ENCODE peak calls at places on chromosome 3, in six cellular contexts. W, Z, B, F, N and O are unnamed samples.

GRCh38 chr3:27696906-27697305 is 25.2 kb downstream of the EOMES start:
- DNase-seq in Z (no peak), F (no peak), W (no peak), N (no peak), B (no peak), O (no peak)

GRCh38 chr3:183591881-183592521 is 36.5 kb upstream of the KLHL6 start:
- DNase-seq in Z (no peak), W (no peak), B (peak), N (no peak), F (no peak), O (no peak)

GRCh38 chr3:170992854-170993253 is 33.7 kb downstream of the SLC2A2 start:
- DNase-seq in F (no peak), N (no peak), B (no peak), Z (no peak), W (no peak), O (no peak)

GRCh38 chr3:182487621-182488020 is 305.7 kb upstream of the ATP11B start:
- DNase-seq in B (no peak), W (no peak), F (no peak), Z (no peak), N (no peak), O (no peak)

GRCh38 chr3:160601288-160601687 is 35.9 kb upstream of the KPNA4 start:
- DNase-seq in F (no peak), W (no peak), B (no peak), N (no peak), Z (no peak), O (no peak)

GRCh38 chr3:177343122-177343521 is 145.8 kb upstream of the TBL1XR1 start:
- DNase-seq in Z (no peak), F (no peak), W (no peak), B (no peak), N (no peak), O (no peak)

GRCh38 chr3:4306860-4307259 is 3.7 kb downstream of the SETMAR start:
- DNase-seq in F (no peak), N (no peak), Z (no peak), B (no peak), W (no peak), O (no peak)

GRCh38 chr3:141405581-141405980 is 37.3 kb downstream of the ZBTB38 start:
- DNase-seq in F (no peak), N (peak), Z (no peak), W (no peak), B (no peak), O (no peak)

GRCh38 chr3:192467230-192468186 is 259.8 kb downstream of the FGF12 start:
- DNase-seq in Z (peak), N (peak), F (no peak), W (no peak), B (peak), O (peak)

GRCh38 chr3:102225407-102226132 is 209.2 kb upstream of the ZPLD1 start:
- DNase-seq in W (no peak), Z (no peak), B (peak), N (peak), F (no peak), O (peak)

GRCh38 chr3:13013595-13013993 is 59.6 kb downstream of the IQSEC1 start:
- DNase-seq in Z (no peak), F (no peak), W (no peak), B (no peak), N (no peak), O (no peak)

GRCh38 chr3:135248217-135248616 is 453.2 kb downstream of the EPHB1 start:
- DNase-seq in W (peak), N (no peak), Z (no peak), F (no peak), B (no peak), O (no peak)

GRCh38 chr3:135242285-135242684 is 447.2 kb downstream of the EPHB1 start:
- DNase-seq in W (no peak), Z (no peak), B (no peak), N (no peak), F (no peak), O (no peak)

GRCh38 chr3:135240426-135240825 is 445.4 kb downstream of the EPHB1 start:
- DNase-seq in F (no peak), B (peak), N (no peak), W (no peak), Z (no peak), O (no peak)

GRCh38 chr3:135249186-135249585 is 454.1 kb downstream of the EPHB1 start:
- DNase-seq in N (no peak), B (no peak), Z (no peak), W (no peak), F (no peak), O (no peak)

DNA sequence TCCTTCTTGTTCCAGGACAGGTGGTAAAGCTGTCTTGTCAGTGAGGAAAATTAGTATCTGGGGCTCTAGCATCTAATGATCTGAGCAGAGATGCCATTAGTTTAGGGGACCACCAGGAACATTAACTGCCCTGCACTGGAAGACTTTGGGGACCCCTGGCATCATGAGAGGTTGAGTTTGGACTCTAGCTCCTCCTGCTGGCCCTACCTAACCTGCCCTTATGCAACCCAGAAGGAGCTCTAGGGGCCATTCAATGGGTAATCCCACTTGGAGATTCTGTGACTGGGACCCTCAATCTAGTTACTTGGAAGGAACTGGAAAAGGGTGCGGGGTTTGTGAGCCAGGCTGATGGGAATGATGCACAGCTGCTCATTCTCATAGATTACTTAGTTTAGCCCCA is 451.0 kb downstream of the EPHB1 start:
- DNase-seq in W (no peak), Z (no peak), N (no peak), B (peak), F (no peak), O (no peak)
- TF ChIP-seq CTCF in W (peak), Z (no peak), N (no peak), B (peak), F (no peak), O (no peak)

DNA sequence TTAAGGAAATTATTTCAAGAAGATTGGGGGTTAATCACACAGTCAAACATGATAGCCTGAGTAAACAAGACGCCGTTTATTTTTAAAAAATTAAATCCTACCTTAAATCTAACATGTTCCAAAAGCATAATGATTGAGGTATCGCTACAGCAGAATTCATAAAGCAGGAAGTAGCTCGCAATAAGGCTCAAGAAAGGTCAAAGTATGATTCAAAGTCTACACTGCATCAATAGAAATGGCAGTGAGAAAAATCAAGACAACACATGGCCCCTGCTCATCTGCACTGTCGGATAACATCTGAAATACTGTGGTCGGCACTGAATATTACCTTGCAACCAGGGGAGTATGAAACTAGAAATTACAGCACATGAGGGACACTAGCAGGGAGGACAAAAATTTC is 93.2 kb downstream of the SMARCC1 start:
- DNase-seq in F (no peak), B (no peak), Z (no peak), W (no peak), N (no peak), O (no peak)
- H3K27ac ChIP-seq in F (no peak), B (peak), Z (no peak), W (no peak), N (no peak), O (no peak)

GRCh38 chr3:105401691-105402149 is 35.0 kb downstream of the ALCAM start:
- DNase-seq in B (no peak), W (no peak), F (no peak), Z (no peak), N (peak), O (no peak)
- H3K4me3 ChIP-seq in B (no peak), W (no peak), F (no peak), Z (no peak), N (no peak), O (no peak)

DNA sequence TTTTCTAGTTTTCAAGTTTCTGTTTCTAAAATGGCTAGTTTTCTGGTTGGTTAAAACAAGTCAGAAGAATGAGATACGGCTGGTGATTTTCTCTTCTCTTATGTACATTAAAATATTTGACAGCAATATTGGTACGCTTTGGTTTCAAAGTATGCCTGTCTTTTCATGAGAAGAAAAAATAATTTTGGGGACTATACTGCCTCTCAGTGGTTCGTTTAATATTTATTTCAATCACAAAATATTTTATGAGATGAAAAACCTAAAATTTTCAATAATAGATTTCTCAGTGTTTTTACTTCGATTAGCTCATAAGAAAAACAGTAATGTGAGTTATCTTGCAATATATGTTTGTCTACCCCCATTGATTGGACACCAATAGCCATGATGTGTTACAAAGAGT is 72.8 kb upstream of the AADACL2 start:
- DNase-seq in W (no peak), N (no peak), Z (no peak), F (no peak), B (no peak), O (no peak)
- TF ChIP-seq CTCF in W (peak), N (no peak), Z (no peak), F (no peak), B (no peak), O (peak)

DNA sequence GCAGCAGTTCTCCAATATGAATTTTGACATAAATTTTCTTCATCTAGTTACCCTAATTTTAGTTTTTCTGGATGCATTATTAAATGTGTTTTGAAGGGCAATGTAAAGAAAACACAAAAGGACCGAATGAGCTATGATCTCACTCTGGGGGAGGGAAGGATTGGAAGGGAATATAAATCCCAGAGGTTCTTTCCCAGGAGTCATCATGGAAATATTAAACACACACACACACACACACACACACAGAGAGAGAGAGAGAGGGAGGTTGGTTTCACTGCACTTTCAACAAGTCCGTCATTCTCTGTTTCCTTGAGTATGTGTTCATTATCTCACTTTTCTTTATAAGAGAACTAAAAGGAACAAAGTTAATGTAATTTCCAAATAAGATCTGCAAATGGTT is 70.7 kb upstream of the DCBLD2 start:
- DNase-seq in F (no peak), Z (no peak), N (peak), W (no peak), B (no peak), O (peak)
- H3K27ac ChIP-seq in F (no peak), Z (no peak), N (peak), W (no peak), B (no peak), O (no peak)